ENCODE peak calls at places on chromosomes 16 and 17, in six cellular contexts. L is astrocyte, H is HFFc6, C is hepatocyte, U is ascending aorta, S is RWPE1. O is an unnamed sample.
A peak's percentile ranks its signal among the peaks of the same experiment; 100 is the strongest.

GRCh38 chr17:67139289-67139688 is 94.9 kb downstream of the CACNG1 start:
- DNase-seq in S (no peak), U (no peak), C (no peak), L (peak; percentile 13), H (no peak), O (no peak)

GRCh38 chr17:15351487-15351840 is 10.1 kb upstream of the TEKT3 start:
- DNase-seq in U (no peak), C (no peak), H (no peak), L (no peak), S (no peak), O (no peak)

GRCh38 chr17:80034977-80035686 is 540 bp downstream of the TBC1D16 start:
- DNase-seq in S (peak; percentile 41), C (peak; percentile 47), U (peak; percentile 67), H (peak; percentile 25), L (peak; percentile 29), O (peak; percentile 39)

GRCh38 chr16:86844691-86845090 is 266.3 kb downstream of the FOXL1 start:
- DNase-seq in H (no peak), C (peak; percentile 45), U (no peak), S (no peak), L (no peak), O (no peak)

GRCh38 chr17:35082073-35082657 is 18.7 kb upstream of the RFFL start:
- DNase-seq in S (peak; percentile 79), C (no peak), H (peak; percentile 84), U (no peak), L (peak; percentile 87), O (no peak)

GRCh38 chr16:1706386-1707192 is 594 bp downstream of the MAPK8IP3 start:
- DNase-seq in L (peak; percentile 29), S (peak; percentile 44), H (peak; percentile 25), U (no peak), C (peak; percentile 62), O (peak; percentile 22)

GRCh38 chr16:64983983-64984382 is 137.9 kb downstream of the CDH11 start:
- DNase-seq in H (peak; percentile 67), C (peak; percentile 81), S (peak; percentile 8), L (peak; percentile 80), U (no peak), O (peak; percentile 64)

GRCh38 chr17:12021604-12022003 is 927 bp downstream of the MAP2K4 start:
- DNase-seq in H (no peak), S (peak; percentile 23), L (no peak), U (no peak), C (no peak), O (no peak)

GRCh38 chr16:78503501-78504110 is 404.2 kb downstream of the WWOX start:
- DNase-seq in U (no peak), H (no peak), S (peak; percentile 9), C (peak; percentile 85), L (peak; percentile 18), O (peak; percentile 58)

GRCh38 chr17:44363613-44364159 is at the start of gene FAM171A2:
- DNase-seq in S (peak; percentile 56), U (no peak), H (no peak), C (peak; percentile 89), L (no peak), O (peak; percentile 83)

GRCh38 chr17:39729280-39729851 is 966 bp downstream of the MIEN1 start:
- DNase-seq in L (no peak), C (no peak), U (no peak), S (no peak), H (peak; percentile 8), O (no peak)

GRCh38 chr16:57669476-57670162 is 1.5 kb downstream of the ADGRG3 start:
- DNase-seq in H (no peak), S (no peak), C (no peak), U (no peak), L (no peak), O (no peak)

GRCh38 chr16:29170393-29171239 is 185.8 kb downstream of the LAT start:
- DNase-seq in S (no peak), H (no peak), L (no peak), C (no peak), U (no peak), O (no peak)

GRCh38 chr17:7840875-7841274 is 6.9 kb downstream of the KDM6B start:
- DNase-seq in C (no peak), S (no peak), H (no peak), L (no peak), U (no peak), O (no peak)

GRCh38 chr17:58969156-58969555 is 137.5 kb downstream of the TRIM37 start:
- DNase-seq in L (peak; percentile 14), H (no peak), S (no peak), C (no peak), U (no peak), O (no peak)

GRCh38 chr16:4271176-4272113 is 1.4 kb downstream of the TFAP4 start:
- DNase-seq in H (peak; percentile 92), C (peak; percentile 95), L (peak; percentile 88), U (peak; percentile 95), S (peak; percentile 89), O (peak; percentile 86)

GRCh38 chr16:86381491-86381890 is 128.8 kb upstream of the FOXF1 start:
- DNase-seq in U (no peak), C (no peak), S (no peak), L (no peak), H (no peak), O (no peak)

GRCh38 chr16:12393208-12393607 is 410.5 kb downstream of the CPPED1 start:
- DNase-seq in C (no peak), H (no peak), U (no peak), S (no peak), L (no peak), O (no peak)

GRCh38 chr16:68234188-68235104 is 1.5 kb downstream of the ESRP2 start:
- DNase-seq in L (no peak), S (peak; percentile 71), H (no peak), U (peak; percentile 66), C (peak; percentile 93), O (no peak)

GRCh38 chr16:49886554-49887121 is 30.7 kb upstream of the ZNF423 start:
- DNase-seq in U (no peak), C (no peak), S (no peak), H (no peak), L (no peak), O (no peak)

GRCh38 chr17:21194210-21194609 is 19.8 kb downstream of the TMEM11 start:
- DNase-seq in H (no peak), C (no peak), S (no peak), L (no peak), U (no peak), O (no peak)

GRCh38 chr17:1742371-1743093 is at the start of gene SERPINF2:
- DNase-seq in S (no peak), H (no peak), U (no peak), L (no peak), C (peak; percentile 63), O (no peak)

GRCh38 chr16:14538604-14539003 is 91.5 kb downstream of the PARN start:
- DNase-seq in H (no peak), S (no peak), C (no peak), U (no peak), L (no peak), O (no peak)

GRCh38 chr16:68265078-68265925 is 976 bp downstream of the SLC7A6 start:
- DNase-seq in H (peak; percentile 92), S (peak; percentile 79), C (peak; percentile 73), L (peak; percentile 65), U (peak; percentile 90), O (no peak)

GRCh38 chr16:70412385-70412784 is 26.5 kb downstream of the ST3GAL2 start:
- DNase-seq in U (no peak), S (no peak), C (no peak), L (no peak), H (no peak), O (no peak)

GRCh38 chr16:70407811-70408274 is 31.1 kb downstream of the ST3GAL2 start:
- DNase-seq in U (no peak), S (no peak), C (no peak), H (no peak), L (no peak), O (no peak)

DNA sequence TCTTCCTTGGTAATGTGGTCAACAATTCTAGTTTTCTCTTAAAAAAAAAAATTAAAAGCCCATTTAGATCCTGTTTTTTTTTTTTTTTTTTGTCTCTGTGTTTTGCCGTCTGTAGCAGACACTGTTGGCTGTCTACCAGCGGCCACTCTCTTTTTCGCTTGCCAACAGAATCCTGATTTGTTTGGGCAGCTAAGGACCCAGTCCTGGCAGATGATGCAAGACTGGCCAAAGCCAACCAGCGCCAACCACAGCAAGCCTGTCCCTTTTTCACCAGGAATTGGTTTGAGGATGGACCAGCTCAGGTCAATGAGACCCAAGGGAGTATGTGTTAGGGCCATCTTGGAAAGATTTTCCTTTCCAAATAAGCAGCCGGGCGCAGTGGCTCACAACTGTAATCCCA is 28.2 kb downstream of the ST3GAL2 start:
- DNase-seq in U (no peak), S (no peak), C (no peak), H (no peak), L (peak; percentile 16), O (no peak)
- TF ChIP-seq CTCF in U (no peak), S (no peak), C (no peak), H (no peak), L (no peak), O (no peak)

GRCh38 chr16:19979638-19980037 is 94.1 kb downstream of the GPR139 start:
- DNase-seq in L (no peak), C (no peak), U (no peak), S (no peak), H (no peak), O (no peak)

GRCh38 chr16:19984136-19984535 is 89.6 kb downstream of the GPR139 start:
- DNase-seq in H (no peak), S (no peak), L (no peak), U (no peak), C (no peak), O (no peak)

GRCh38 chr16:19980866-19981265 is 92.8 kb downstream of the GPR139 start:
- DNase-seq in U (no peak), L (no peak), C (peak; percentile 41), H (no peak), S (no peak), O (peak; percentile 12)
- TF ChIP-seq CTCF in U (no peak), L (peak; percentile 30), C (peak; percentile 39), H (no peak), S (no peak), O (peak; percentile 61)

GRCh38 chr16:75618782-75619181 is 4.3 kb downstream of the ADAT1 start:
- DNase-seq in S (no peak), H (no peak), U (no peak), C (no peak), L (no peak), O (no peak)

GRCh38 chr16:75624921-75625334 is 1.8 kb upstream of the ADAT1 start:
- DNase-seq in H (peak; percentile 33), C (peak; percentile 52), L (peak; percentile 62), U (no peak), S (peak; percentile 45), O (no peak)

GRCh38 chr16:75622762-75623605 is at the start of gene ADAT1:
- DNase-seq in U (peak; percentile 100), H (peak; percentile 97), L (peak; percentile 97), C (peak; percentile 99), S (peak; percentile 95), O (peak; percentile 97)

GRCh38 chr16:75620326-75621169 is 2.5 kb downstream of the ADAT1 start:
- DNase-seq in S (no peak), C (no peak), H (no peak), L (no peak), U (no peak), O (no peak)

DNA sequence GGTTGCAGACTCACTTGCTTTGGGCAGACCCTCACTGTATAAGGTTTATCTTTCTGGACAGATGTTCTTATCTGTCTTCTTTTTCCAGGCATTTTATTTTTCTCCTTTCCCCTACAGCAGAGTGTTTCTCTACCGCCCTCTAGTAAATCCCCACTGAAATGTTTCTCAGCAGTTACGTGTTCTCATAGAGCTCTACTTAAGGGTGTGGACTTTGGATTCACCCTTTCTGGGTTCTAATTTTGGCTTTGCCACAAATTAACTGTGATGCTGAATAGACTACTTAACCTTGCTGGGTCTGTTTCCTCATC is 2.0 kb downstream of the ADAT1 start:
- DNase-seq in H (peak; percentile 16), U (no peak), C (peak; percentile 58), L (no peak), S (peak; percentile 18), O (no peak)
- TF ChIP-seq CTCF in H (peak; percentile 67), U (peak; percentile 6), C (peak; percentile 63), L (peak; percentile 20), S (peak; percentile 35), O (no peak)

GRCh38 chr17:75978938-75979704 is at the start of the genes ACOX1 and TEN1:
- DNase-seq in H (peak; percentile 92), S (peak; percentile 89), U (peak; percentile 98), C (peak; percentile 99), L (peak; percentile 95), O (peak; percentile 93)
- TF ChIP-seq CTCF in H (peak; percentile 69), S (peak; percentile 59), U (peak; percentile 15), C (peak; percentile 35), L (no peak), O (peak; percentile 16)